ENCODE peak calls at places on chromosomes 13 and 19, in seven cellular contexts. N is K562; B is left lung; U is uterus; Q is CD8-positive, alpha-beta T cell; S is endodermal cell; I is testis. H is an unnamed sample.
A peak's percentile ranks its signal among the peaks of the same experiment; 100 is the strongest.

GRCh38 chr19:49925486-49925885 is 3.5 kb upstream of the ATF5 start:
- DNase-seq in Q (no peak), N (no peak), U (no peak), I (no peak), S (no peak), B (peak; percentile 2), H (no peak)

GRCh38 chr13:32984857-32985626 is 31.2 kb upstream of the KL start:
- DNase-seq in N (no peak), Q (no peak), U (no peak), I (no peak), S (no peak), B (no peak), H (no peak)

GRCh38 chr13:97810152-97810551 is 143.3 kb upstream of the IPO5 start:
- DNase-seq in Q (no peak), I (no peak), B (no peak), S (no peak), N (no peak), U (no peak), H (no peak)

GRCh38 chr13:48902421-48902820 is 73.3 kb upstream of the FNDC3A start:
- DNase-seq in Q (no peak), N (no peak), U (no peak), I (no peak), B (no peak), S (peak; percentile 56), H (peak; percentile 28)

GRCh38 chr13:30572859-30573275 is 44.9 kb upstream of the USPL1 start:
- DNase-seq in B (no peak), Q (no peak), N (no peak), U (no peak), S (no peak), I (no peak), H (peak; percentile 13)

GRCh38 chr13:98307744-98308524 is 130.9 kb upstream of the RNF113B start:
- DNase-seq in S (no peak), I (peak; percentile 48), N (no peak), B (no peak), Q (no peak), U (no peak), H (no peak)

GRCh38 chr13:22926176-22927007 is 254.4 kb upstream of the SGCG start:
- DNase-seq in S (peak; percentile 92), I (peak; percentile 88), B (peak; percentile 90), U (peak; percentile 84), N (peak; percentile 90), Q (no peak), H (peak; percentile 82)

GRCh38 chr19:47380559-47380958 is 31.4 kb downstream of the DHX34 start:
- DNase-seq in B (no peak), Q (no peak), U (no peak), S (no peak), N (no peak), I (no peak), H (no peak)

GRCh38 chr13:108226184-108226583 is 8.0 kb downstream of the ABHD13 start:
- DNase-seq in I (no peak), Q (no peak), B (no peak), N (peak; percentile 30), U (no peak), S (no peak), H (no peak)

GRCh38 chr13:35988648-35989081 is 142.5 kb downstream of the DCLK1 start:
- DNase-seq in S (no peak), B (no peak), U (no peak), Q (no peak), N (no peak), I (no peak), H (no peak)

GRCh38 chr19:40933025-40933424 is 51.0 kb upstream of the CYP2A7 start:
- DNase-seq in I (no peak), S (peak; percentile 73), B (no peak), N (peak; percentile 44), Q (no peak), U (no peak), H (peak; percentile 50)

GRCh38 chr19:45782820-45783785 is 813 bp upstream of the DMPK start:
- DNase-seq in N (no peak), Q (no peak), I (peak; percentile 48), U (peak; percentile 86), B (no peak), S (peak; percentile 51), H (peak; percentile 79)

GRCh38 chr19:58395220-58395978 is at the start of gene RNF225:
- DNase-seq in B (peak; percentile 87), Q (no peak), I (no peak), U (no peak), N (no peak), S (peak; percentile 87), H (peak; percentile 91)

GRCh38 chr13:47175172-47175806 is 278.4 kb upstream of the HTR2A start:
- DNase-seq in S (no peak), U (no peak), B (no peak), N (no peak), I (no peak), Q (no peak), H (no peak)

GRCh38 chr13:77902319-77902963 is 16.2 kb downstream of the EDNRB start:
- DNase-seq in B (no peak), N (no peak), S (no peak), U (no peak), Q (no peak), I (no peak), H (no peak)

GRCh38 chr13:45331981-45332830 is 8.8 kb downstream of the TPT1 start:
- DNase-seq in U (no peak), I (no peak), B (no peak), Q (no peak), S (no peak), N (peak; percentile 60), H (no peak)

GRCh38 chr19:41352609-41353465 is 885 bp downstream of the TGFB1 start:
- DNase-seq in S (peak; percentile 89), U (peak; percentile 71), I (peak; percentile 56), N (peak; percentile 81), B (peak; percentile 94), Q (peak; percentile 87), H (peak; percentile 94)

GRCh38 chr19:57075125-57075524 is 44.7 kb upstream of the USP29 start:
- DNase-seq in S (no peak), I (no peak), U (no peak), B (no peak), Q (no peak), N (no peak), H (no peak)

GRCh38 chr13:99075268-99076191 is 97.7 kb upstream of the DOCK9 start:
- DNase-seq in U (no peak), I (no peak), Q (no peak), B (no peak), N (no peak), S (no peak), H (no peak)

GRCh38 chr19:35739275-35740107 is 2.8 kb downstream of the IGFLR1 start:
- DNase-seq in B (peak; percentile 80), N (no peak), S (peak; percentile 62), Q (no peak), U (no peak), I (no peak), H (peak; percentile 72)
- H3K4me3 ChIP-seq in B (peak overlapping the region; percentile 67), N (peak overlapping the region; percentile 65), S (peak overlapping the region; percentile 87), Q (peak overlapping the region; percentile 63), U (peak overlapping the region; percentile 62), I (no peak overlapping the region), H (peak overlapping the region; percentile 69)

GRCh38 chr19:51060336-51060735 is 4.6 kb downstream of the KLK13 start:
- DNase-seq in Q (no peak), S (no peak), N (no peak), U (no peak), B (no peak), I (no peak), H (no peak)
- H3K27me3 ChIP-seq in Q (no peaks in the 10 kb centered on the region), S (peaks cover under 1% of the 10 kb centered on the region), N (no peaks in the 10 kb centered on the region), U (no peaks in the 10 kb centered on the region), B (peaks cover 3% of the 10 kb centered on the region), I (no peaks in the 10 kb centered on the region), H (no peaks in the 10 kb centered on the region)

DNA sequence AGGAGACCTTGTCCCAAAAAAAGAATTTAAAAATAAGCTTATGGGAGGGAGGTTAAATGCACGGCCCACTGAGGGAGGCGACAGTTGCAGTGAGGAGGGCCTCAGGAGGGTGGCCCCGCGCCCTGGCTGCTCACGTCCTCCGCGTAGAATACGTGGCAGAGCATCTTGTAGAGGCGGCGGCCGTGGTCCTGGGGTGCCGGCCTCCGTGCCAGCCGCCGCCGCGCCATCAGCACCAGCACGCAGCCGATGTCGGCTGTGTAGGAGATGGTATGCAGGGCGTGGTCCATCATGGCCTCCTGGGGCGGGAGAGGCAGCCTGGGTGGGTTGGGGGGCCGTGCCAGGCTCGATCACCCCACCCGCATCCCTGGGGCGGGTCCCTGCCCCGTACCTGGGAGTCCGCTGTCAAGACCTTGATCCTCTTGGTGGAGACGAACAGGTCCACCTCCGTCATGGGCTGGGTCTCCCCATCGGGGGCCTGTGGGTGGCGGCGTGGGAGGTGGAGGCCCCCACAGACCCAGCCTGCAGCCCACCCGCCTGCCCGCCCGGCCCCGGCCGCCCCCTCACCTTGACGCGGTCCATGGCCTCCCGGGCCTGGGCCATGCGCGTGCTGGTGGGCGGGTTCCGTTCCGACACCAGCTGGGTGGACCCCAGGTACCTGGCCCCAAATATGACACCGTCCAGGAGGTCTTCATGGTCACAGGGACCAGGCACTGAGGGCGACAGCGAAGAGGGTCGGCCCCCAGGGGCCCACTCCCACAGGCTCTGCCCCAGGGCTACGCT is 7.7 kb downstream of the APBA3 start:
- DNase-seq in Q (no peak), U (no peak), S (no peak), I (no peak), B (peak; percentile 72), N (no peak), H (peak; percentile 59)
- H3K36me3 ChIP-seq in Q (peaks cover 23% of the 10 kb centered on the region), U (no peaks in the 10 kb centered on the region), S (no peaks in the 10 kb centered on the region), I (no peaks in the 10 kb centered on the region), B (no peaks in the 10 kb centered on the region), N (peaks cover 21% of the 10 kb centered on the region), H (peaks cover 2% of the 10 kb centered on the region)

GRCh38 chr19:5949792-5950305 is 28.1 kb downstream of the RANBP3 start:
- DNase-seq in S (no peak), I (no peak), Q (peak; percentile 69), N (no peak), B (peak; percentile 82), U (no peak), H (no peak)
- H3K4me3 ChIP-seq in S (no peak overlapping the region), I (no peak overlapping the region), Q (peak overlapping the region; percentile 33), N (no peak overlapping the region), B (no peak overlapping the region), U (no peak overlapping the region), H (no peak overlapping the region)

DNA sequence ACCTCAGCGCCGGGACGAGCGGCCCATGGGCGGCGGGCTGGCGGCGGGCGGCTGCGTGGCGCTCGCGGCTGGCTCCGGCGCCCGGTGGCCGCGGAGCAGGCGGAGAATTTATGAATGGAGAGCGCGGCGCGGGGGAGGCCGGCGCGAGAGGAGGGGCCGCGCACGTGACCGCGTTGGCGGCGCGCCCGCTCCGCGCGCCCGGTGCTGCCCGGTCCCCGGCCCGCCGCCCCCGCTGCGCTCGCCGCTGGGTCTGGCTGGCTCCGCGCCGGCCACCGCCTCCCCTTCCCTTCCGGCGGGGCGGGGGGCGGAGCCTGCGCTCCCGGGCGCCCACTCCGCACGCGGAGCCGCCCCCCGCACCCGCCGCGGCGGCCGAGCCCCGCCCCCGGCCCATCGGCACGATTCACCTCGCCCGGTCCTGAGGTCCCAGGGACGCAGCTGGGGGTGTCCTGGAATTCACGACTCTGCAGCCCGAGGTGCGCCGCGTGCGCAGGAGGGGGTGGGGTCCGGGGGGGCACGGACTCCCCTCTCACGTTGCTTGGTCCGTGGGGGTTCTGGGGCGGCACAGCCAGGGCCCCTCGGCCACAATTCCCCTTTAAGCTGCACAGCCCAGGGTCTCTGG is at the start of gene CBARP:
- DNase-seq in S (peak; percentile 83), I (no peak), N (peak; percentile 73), U (peak; percentile 44), Q (no peak), B (no peak), H (peak; percentile 97)
- H3K27me3 ChIP-seq in S (no peaks in the 10 kb centered on the region), I (no peaks in the 10 kb centered on the region), N (no peaks in the 10 kb centered on the region), U (peaks cover 8% of the 10 kb centered on the region), Q (no peaks in the 10 kb centered on the region), B (no peaks in the 10 kb centered on the region), H (no peaks in the 10 kb centered on the region)